ENCODE peak calls at places on chromosome 19, in five cellular contexts. X, N, E, Y and L are unnamed samples.

GRCh38 chr19:48656840-48657474 is 11.0 kb upstream of the CA11 start:
- DNase-seq in X (peak), N (no peak), Y (no peak), E (no peak), L (no peak)

GRCh38 chr19:23823952-23824389 is 65.3 kb upstream of the ZNF681 start:
- DNase-seq in Y (peak), E (no peak), X (no peak), N (no peak), L (no peak)

GRCh38 chr19:19056636-19057275 is 7.0 kb upstream of the SLC25A42 start:
- DNase-seq in Y (no peak), X (no peak), E (no peak), N (no peak), L (no peak)

GRCh38 chr19:57949296-57949695 is 1.8 kb upstream of the ZNF256 start:
- DNase-seq in N (no peak), E (no peak), Y (no peak), X (no peak), L (no peak)

GRCh38 chr19:29945433-29945832 is 3.4 kb downstream of the URI1 start:
- DNase-seq in X (no peak), Y (no peak), N (no peak), E (no peak), L (no peak)

GRCh38 chr19:43316591-43317319 is 36.7 kb upstream of the CD177 start:
- DNase-seq in X (peak), Y (peak), E (no peak), N (no peak), L (no peak)

GRCh38 chr19:17683078-17683477 is 5.1 kb downstream of the UNC13A start:
- DNase-seq in X (no peak), Y (no peak), N (no peak), E (no peak), L (no peak)

GRCh38 chr19:17332360-17332676 is 2.3 kb downstream of the ANO8 start:
- DNase-seq in N (no peak), X (no peak), E (no peak), Y (no peak), L (no peak)

GRCh38 chr19:9672893-9673292 is 2.0 kb downstream of the ZNF562 start:
- DNase-seq in Y (no peak), X (no peak), N (no peak), E (no peak), L (no peak)

GRCh38 chr19:2049741-2050348 is 1.2 kb downstream of the MKNK2 start:
- DNase-seq in Y (no peak), E (peak), N (peak), X (peak), L (no peak)

GRCh38 chr19:4815426-4816387 is 15.8 kb downstream of the TICAM1 start:
- DNase-seq in E (peak), N (peak), X (peak), Y (peak), L (peak)

GRCh38 chr19:3868770-3869456 is at the start of gene ZFR2:
- DNase-seq in N (no peak), Y (peak), X (no peak), E (no peak), L (no peak)

GRCh38 chr19:19062454-19063182 is 1.2 kb upstream of the SLC25A42 start:
- DNase-seq in E (no peak), N (no peak), X (peak), Y (no peak), L (no peak)

GRCh38 chr19:50759886-50760285 is 10.4 kb upstream of the GPR32 start:
- DNase-seq in Y (no peak), X (peak), E (no peak), N (no peak), L (no peak)

GRCh38 chr19:46297700-46298476 is 1.0 kb downstream of the HIF3A start:
- DNase-seq in X (peak), N (peak), E (peak), Y (peak), L (no peak)

GRCh38 chr19:5293607-5294089 is 47.0 kb downstream of the PTPRS start:
- DNase-seq in N (no peak), Y (peak), X (peak), E (no peak), L (peak)

GRCh38 chr19:18289471-18290066 is 8.1 kb upstream of the JUND start:
- DNase-seq in N (no peak), X (no peak), Y (no peak), E (no peak), L (no peak)

GRCh38 chr19:12833418-12833746 is 997 bp downstream of the RTBDN start:
- DNase-seq in N (no peak), X (no peak), Y (no peak), E (no peak), L (no peak)

GRCh38 chr19:7083076-7083956 is 13.8 kb downstream of the ZNF557 start:
- DNase-seq in E (no peak), X (peak), Y (no peak), N (no peak), L (no peak)

GRCh38 chr19:19539738-19540703 is 2.0 kb downstream of the CILP2 start:
- DNase-seq in N (peak), X (peak), E (no peak), Y (peak), L (no peak)

GRCh38 chr19:29530549-29531457 is 5.0 kb downstream of the VSTM2B start:
- DNase-seq in N (no peak), E (no peak), X (no peak), Y (no peak), L (no peak)

GRCh38 chr19:23071087-23071511 is 45.7 kb upstream of the ZNF730 start:
- DNase-seq in Y (peak), X (peak), N (no peak), E (no peak), L (peak)

GRCh38 chr19:11286312-11286974 is 9.5 kb upstream of the TSPAN16 start:
- DNase-seq in E (no peak), X (peak), N (no peak), Y (no peak), L (no peak)

GRCh38 chr19:48617146-48617937 is 1.6 kb downstream of the RPL18 start:
- DNase-seq in N (no peak), X (no peak), E (no peak), Y (no peak), L (no peak)

GRCh38 chr19:461664-462551 is 1.1 kb upstream of the SHC2 start:
- DNase-seq in N (no peak), E (no peak), X (no peak), Y (peak), L (no peak)

GRCh38 chr19:44777715-44778347 is at the start of gene CBLC:
- DNase-seq in X (no peak), N (peak), Y (peak), E (peak), L (peak)

GRCh38 chr19:43777163-43777700 is 3.5 kb downstream of the KCNN4 start:
- DNase-seq in E (no peak), Y (no peak), N (no peak), X (no peak), L (no peak)

GRCh38 chr19:610071-610800 is 20.6 kb downstream of the HCN2 start:
- DNase-seq in Y (no peak), E (no peak), N (no peak), X (no peak), L (no peak)

GRCh38 chr19:5193192-5193591 is 147.4 kb downstream of the PTPRS start:
- DNase-seq in X (no peak), Y (peak), E (no peak), N (no peak), L (no peak)

GRCh38 chr19:4557971-4558941 is 1.2 kb downstream of the SEMA6B start:
- DNase-seq in X (peak), Y (peak), N (no peak), E (no peak), L (peak)

GRCh38 chr19:58558623-58559274 is 338 bp upstream of the UBE2M start:
- DNase-seq in N (peak), X (peak), Y (peak), E (peak), L (peak)

DNA sequence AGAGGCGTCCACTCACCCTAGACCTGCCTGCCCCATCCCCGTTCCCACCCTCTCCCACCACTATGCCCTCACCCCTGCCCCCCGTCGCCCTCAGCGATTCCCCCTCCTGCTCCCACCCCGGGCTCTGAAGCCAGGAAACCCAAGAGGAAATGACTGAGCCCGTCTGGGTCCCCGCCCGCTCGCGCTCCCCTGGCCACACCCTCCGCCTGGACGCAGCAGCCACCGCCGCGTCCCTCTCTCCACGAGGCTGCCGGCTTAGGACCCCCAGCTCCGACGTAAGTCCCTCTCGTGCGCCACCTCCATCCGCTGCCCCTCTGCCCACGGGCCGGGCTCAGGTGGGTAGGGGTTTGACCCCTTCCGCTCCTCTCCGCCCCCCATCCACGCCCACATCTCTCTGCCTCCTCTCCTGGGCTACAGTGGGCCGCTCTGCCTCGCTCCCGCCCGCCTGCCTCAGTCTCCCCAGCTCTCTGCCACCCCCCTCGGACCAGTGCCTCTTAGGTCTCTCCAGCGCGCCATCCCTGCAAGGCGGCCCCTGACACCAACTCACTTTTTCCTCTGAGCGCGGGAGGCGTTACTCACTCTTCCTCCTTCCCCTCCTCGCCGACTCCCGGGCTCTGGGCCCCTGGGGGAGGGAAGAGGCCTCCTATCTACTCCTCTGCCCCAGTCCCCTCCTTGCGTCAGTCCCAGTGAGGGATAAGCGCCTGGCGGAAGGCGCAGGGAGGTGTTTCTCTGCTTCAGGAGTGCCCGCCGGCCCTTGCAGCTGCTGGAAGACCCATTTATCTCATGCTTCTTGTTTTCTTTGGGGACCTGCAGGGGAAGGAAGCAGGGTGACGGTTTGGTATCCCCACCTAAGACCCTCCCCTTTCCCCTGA is at the start of gene FXYD5:
- DNase-seq in E (peak), X (peak), N (peak), Y (peak), L (no peak)
- TF ChIP-seq CTCF in E (no peak), X (peak), N (no peak), Y (no peak), L (peak)

DNA sequence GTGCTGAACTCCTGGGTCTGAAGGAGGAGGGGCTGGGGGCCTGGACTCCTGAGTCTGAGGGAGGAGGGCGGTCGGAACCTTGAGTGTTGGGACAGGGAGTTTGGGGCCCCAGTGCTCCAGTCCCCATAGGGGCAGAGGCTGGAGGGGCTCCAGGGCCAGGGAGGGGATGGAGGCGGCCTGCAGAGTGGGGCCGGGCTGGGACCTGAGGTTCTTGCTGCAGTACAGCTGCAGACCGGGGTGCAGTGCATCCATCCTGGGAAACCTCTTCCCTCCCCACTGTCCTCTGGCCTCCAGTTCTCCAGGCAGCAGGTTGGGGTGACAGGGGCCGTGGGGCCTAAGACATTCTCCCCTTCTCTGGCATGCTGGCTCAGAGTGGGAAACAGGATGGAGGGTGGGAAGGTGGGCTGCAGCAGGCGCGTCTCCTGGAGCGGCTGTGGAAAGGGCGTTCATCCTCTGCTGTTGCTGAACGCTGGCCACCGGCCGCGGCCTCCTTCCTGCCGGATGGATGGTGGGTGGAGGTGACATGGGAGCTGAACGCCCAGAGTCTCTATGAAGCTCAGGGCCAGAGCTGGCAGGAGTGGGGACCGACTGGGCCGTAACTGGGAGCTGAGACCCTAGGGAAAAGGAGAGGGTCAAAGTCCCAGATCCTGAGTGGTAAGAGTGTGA is 1.6 kb downstream of the BRSK1 start:
- DNase-seq in E (no peak), N (no peak), X (no peak), Y (no peak), L (no peak)
- TF ChIP-seq CTCF in E (no peak), N (no peak), X (no peak), Y (no peak), L (no peak)

GRCh38 chr19:32997716-32998355 is 25.8 kb downstream of the FAAP24 start:
- DNase-seq in X (no peak), E (no peak), Y (no peak), N (no peak), L (no peak)
- TF ChIP-seq CTCF in X (no peak), E (no peak), Y (no peak), N (no peak), L (no peak)

DNA sequence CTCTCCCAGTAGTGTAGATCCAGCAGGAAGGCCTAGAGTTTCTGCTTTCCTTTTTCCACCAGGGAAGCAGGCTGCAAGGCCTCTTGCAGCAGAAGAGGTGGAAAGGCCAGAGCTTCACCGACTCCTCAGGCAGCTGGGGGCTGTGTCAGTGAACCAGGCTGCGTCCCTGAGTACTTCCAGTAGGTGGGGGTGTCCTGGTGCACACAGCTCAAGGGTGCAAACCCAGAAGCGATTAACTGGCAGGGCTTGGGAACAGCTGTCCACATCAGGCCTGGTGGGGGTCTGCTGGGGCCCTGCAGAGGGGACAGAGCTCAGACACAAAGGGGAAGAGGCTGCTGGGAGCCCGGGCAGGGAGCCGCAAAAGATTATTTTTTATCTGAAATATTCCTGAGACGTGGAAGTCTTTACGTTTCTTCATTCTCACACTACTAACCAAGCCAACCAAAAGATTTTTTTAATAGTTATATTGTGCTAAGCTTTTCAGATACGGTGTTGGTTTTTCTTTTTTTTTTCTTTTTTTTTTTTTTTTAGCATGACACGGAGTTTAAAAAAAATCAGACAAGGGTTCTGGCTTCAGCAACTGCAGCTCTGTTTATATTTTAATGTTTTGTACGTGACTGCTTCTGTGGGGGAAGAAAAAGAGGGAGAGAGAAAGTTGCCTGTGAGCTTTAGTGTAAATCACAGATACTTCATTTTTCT is 11.0 kb downstream of the TSHZ3 start:
- DNase-seq in Y (peak), E (no peak), X (peak), N (no peak), L (no peak)
- TF ChIP-seq CTCF in Y (peak), E (no peak), X (peak), N (peak), L (peak)

DNA sequence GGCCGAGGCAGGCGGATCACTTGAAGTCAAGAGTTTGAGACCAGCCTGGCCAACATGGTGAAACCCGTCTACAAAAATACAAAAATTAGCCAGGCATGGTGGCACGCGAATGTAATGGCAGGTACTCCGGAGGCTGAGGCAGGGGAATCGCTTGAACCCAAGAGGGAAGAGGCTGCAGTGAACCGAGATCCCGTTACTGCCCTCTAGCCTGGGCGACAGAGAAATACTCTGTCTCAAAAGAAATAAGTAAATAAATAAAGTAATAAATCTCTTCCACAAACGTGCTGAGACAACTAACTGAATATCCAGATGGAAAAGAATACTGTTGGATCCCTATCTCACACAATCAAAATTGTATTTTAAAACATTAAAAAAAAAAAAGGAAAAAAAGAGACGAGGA is 807 bp upstream of the ZNF813 start:
- DNase-seq in N (no peak), Y (no peak), X (no peak), E (no peak), L (no peak)
- TF ChIP-seq CTCF in N (no peak), Y (no peak), X (no peak), E (no peak), L (no peak)